ENCODE peak calls at places on chromosomes 3 and 15, in seven cellular contexts. C is epithelial cell of proximal tubule, T is upper lobe of right lung, Z is mesothelial cell of epicardium, F is hepatocyte, I is foreskin fibroblast, J is pancreas. Q is an unnamed sample.

GRCh38 chr3:185959609-185960517 is 22.0 kb upstream of the TRA2B start:
- DNase-seq in C (no peak), T (no peak), Z (no peak), F (no peak), I (peak), J (no peak), Q (no peak)

GRCh38 chr3:138477120-138477519 is 42.7 kb downstream of the ESYT3 start:
- DNase-seq in C (no peak), T (peak), Z (no peak), F (no peak), I (no peak), J (no peak), Q (no peak)

GRCh38 chr3:68972358-68972979 is 40.1 kb upstream of the TAFA4 start:
- DNase-seq in C (no peak), T (no peak), Z (no peak), F (peak), I (peak), J (no peak), Q (no peak)

GRCh38 chr3:2765002-2765579 is 345.1 kb downstream of the IL5RA start:
- DNase-seq in C (peak), T (no peak), Z (no peak), F (peak), I (no peak), J (no peak), Q (no peak)

GRCh38 chr3:131277836-131278497 is 103.6 kb upstream of the NUDT16 start:
- DNase-seq in C (peak), T (no peak), Z (no peak), F (no peak), I (peak), J (no peak), Q (no peak)

GRCh38 chr3:168341965-168342719 is 246.4 kb upstream of the GOLIM4 start:
- DNase-seq in C (no peak), T (no peak), Z (no peak), F (peak), I (no peak), J (no peak), Q (no peak)

GRCh38 chr3:61637088-61638051 is 76.0 kb downstream of the PTPRG start:
- DNase-seq in C (no peak), T (no peak), Z (no peak), F (peak), I (no peak), J (no peak), Q (no peak)

GRCh38 chr3:197912770-197913476 is 37.1 kb upstream of the RPL35A start:
- DNase-seq in C (no peak), T (no peak), Z (no peak), F (no peak), I (no peak), J (no peak), Q (no peak)

GRCh38 chr15:34039506-34040123 is 611 bp upstream of the AVEN start:
- DNase-seq in C (no peak), T (no peak), Z (no peak), F (no peak), I (no peak), J (no peak), Q (no peak)

GRCh38 chr3:21356402-21356801 is 394.6 kb downstream of the ZNF385D start:
- DNase-seq in C (no peak), T (no peak), Z (no peak), F (no peak), I (peak), J (no peak), Q (no peak)

DNA sequence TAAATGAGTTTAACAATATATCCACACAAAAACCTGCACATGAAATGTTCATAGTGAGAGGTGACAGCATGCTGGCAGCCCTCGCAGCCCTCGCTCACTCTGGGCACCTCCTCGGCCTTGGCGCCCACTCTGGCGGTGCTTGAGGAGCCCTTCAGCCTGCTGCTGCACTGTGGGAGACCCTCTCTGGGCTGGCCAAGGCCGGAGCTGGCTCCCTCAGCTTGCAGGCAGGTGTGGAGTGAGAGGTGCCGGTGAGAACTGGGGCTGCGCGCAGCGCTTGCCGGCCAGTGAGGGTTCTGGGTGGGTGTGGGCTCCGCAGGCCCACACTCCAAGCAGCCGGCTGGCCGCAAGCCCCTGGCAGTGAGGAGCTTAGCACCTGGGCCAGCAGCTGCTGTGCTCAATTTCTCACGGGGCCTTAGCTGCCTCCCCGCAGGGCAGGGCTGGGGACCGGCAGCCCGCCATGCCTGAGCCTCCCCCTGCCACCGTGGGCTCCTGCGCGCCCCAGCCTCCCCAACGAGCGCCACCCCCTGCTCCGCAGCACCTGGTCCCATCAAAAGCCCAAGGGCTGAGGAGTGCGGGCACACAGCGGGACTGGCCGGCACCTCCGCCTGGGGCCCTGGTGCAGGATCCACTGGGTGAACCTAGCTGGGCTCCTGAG is 3.4 kb downstream of the CCDC13 start:
- DNase-seq in C (no peak), T (no peak), Z (no peak), F (no peak), I (no peak), J (peak), Q (no peak)
- TF ChIP-seq CTCF in C (no peak), T (no peak), Z (no peak), F (no peak), I (no peak), J (no peak), Q (no peak)

DNA sequence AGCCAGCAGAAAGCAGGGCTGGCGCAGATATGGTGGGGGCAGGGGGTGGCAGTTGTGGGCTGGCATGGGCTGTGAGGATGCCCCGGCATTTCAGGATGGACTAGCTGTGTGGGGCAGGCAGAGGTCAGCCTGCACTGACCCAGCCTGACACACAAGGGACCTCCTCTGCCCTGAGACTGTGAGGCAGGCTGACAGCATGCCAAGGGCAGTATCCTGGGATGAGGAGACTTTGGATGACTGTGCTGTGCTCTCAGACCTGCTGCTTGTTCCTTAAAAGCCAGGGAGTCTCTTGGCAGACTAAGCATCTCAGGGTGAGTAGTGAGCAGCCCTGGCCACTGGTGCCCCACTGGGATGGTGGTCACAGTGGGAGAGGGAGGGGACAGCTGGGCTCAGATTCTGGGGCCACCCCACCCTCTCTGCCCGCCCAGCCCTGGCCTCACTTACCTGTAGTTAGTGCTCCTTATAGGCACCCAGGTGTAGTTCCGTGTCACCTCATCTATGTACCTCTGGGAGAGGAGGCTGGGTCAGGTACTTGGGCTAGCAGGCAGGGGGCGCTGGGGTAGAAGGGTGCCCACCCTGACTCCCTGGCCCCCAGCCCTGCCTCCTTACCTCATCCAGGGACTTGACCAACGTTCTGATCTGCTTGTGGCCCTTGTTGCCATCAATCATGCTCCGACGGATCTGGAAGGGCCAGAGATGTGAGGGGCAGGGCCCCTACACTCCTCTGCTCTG is 16.0 kb upstream of the TMEM115 start:
- DNase-seq in C (no peak), T (no peak), Z (no peak), F (no peak), I (no peak), J (no peak), Q (no peak)
- TF ChIP-seq CTCF in C (no peak), T (no peak), Z (no peak), F (peak), I (no peak), J (no peak), Q (no peak)

GRCh38 chr3:64111872-64112271 is 88.6 kb upstream of the PSMD6 start:
- DNase-seq in C (no peak), T (no peak), Z (no peak), F (no peak), I (no peak), J (no peak), Q (no peak)
- TF ChIP-seq CTCF in C (peak), T (no peak), Z (no peak), F (no peak), I (no peak), J (no peak), Q (no peak)

DNA sequence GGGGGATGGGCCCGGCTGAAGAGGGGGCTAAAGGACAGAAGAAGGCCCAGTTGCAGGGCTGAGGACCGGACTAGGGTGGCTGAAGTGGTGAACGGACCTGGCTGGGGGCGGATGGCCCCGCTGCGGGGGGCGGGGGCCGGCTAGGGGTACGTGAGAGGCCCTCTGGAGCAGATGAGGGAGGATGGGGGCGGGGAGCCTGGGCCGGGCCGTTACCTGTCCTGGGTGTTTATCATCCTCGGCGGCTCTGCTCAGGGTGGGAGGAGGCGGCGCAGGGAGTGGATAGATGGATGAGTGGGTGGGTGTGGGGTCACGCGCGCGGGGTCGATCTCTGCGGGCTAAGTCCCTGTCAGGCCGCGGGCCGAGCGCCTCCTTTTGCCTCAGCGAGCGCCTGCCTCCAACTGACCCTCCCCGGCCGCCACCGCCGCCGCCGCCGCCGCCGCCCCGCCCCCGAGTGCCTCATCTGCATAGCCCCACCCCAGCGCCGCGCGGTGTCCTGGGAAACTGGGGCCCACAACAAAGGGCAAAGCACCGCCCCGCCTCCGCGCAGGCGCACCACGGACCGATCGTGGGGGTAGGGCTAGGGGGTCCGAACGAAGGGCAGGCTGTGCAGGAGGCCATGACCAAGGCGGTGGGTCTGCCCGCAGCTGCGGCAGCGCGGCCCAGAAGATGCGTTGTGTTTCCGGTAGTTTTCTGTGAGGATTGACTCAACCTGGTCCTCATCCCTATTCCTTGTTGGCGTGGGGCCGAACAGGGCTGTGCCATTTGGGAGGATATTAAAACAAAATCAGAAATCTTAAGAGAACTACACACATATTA is 72.4 kb downstream of the RBPMS2 start:
- DNase-seq in C (no peak), T (peak), Z (peak), F (peak), I (peak), J (peak), Q (peak)
- TF ChIP-seq CTCF in C (no peak), T (no peak), Z (no peak), F (no peak), I (no peak), J (no peak), Q (no peak)

GRCh38 chr3:28700728-28701127 is 352.1 kb upstream of the AZI2 start:
- DNase-seq in C (no peak), T (no peak), Z (no peak), F (no peak), I (no peak), J (no peak), Q (no peak)
- TF ChIP-seq CTCF in C (no peak), T (no peak), Z (no peak), F (no peak), I (no peak), J (no peak), Q (no peak)

DNA sequence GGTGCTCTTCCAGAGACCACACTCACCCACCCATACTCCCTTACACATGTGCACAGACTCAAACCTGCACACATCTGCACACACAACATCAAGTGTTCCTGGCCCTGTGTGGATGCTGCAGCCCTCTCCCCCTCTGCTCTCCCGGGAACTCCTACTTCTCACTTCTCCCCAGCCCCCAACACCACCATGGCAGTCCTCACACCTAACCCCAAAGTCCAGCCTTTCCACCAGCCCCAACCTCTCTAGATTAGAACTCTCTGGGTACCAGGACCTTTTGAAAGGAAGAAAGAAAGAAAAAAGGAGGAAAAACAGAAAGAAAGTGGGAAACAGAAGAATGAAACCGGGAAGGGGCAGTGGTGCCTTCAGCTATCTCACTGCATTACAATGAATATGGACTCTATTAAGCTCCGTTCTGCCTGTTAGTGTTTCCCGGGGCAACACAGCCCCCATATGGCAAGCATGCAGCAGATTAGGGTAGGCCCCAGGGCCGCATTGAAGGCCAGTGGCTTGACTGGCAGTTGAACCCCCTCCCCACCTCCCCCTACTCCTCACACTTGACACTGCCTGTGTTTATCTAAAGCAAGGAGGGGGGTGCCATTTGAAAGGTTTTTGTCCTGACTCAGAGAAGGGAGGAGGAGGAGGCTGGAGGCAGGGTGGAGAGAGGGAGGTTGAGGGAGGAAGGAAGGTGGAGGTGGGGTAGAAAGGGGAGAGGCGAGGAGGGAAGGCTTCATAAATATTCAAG is 30.1 kb downstream of the BOC start:
- DNase-seq in C (no peak), T (no peak), Z (no peak), F (peak), I (no peak), J (no peak), Q (no peak)
- TF ChIP-seq CTCF in C (no peak), T (no peak), Z (no peak), F (no peak), I (no peak), J (no peak), Q (no peak)

DNA sequence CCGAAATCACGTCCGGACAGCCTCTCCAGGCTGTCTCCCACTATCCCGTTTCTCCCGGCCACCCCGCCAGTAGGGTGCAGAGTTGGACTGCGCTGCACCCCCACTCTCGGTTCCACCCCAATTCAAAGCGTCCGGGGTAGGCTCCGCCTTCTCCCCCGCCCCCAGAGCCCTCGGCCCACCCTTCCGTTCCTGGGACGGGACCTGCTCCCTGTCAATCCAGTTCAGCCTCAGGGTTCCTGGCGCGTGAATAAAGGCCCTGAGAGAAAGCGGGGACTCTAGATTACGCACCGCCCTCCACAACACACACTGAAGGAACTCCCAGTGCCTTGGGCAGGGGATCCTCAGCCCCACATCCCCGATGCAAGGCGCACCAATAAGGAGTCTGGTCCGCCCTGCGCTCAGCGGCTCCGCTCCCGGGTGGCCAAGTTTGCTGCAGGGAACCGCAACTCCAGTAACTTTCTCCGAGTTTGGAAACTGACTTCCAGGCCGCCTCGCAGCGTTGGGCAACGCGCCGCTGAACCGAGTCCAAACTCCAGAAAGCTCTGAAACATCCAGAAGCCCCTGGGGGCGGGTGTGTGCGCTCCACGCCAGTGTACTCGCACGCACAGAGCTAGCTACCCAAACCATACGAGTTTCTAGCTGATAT is 1.9 kb downstream of the ADAMTS9 start:
- DNase-seq in C (no peak), T (peak), Z (peak), F (peak), I (peak), J (peak), Q (no peak)
- TF ChIP-seq CTCF in C (peak), T (peak), Z (no peak), F (peak), I (peak), J (no peak), Q (no peak)

GRCh38 chr3:38616658-38617057 is 32.8 kb downstream of the SCN5A start:
- DNase-seq in C (no peak), T (no peak), Z (no peak), F (no peak), I (no peak), J (no peak), Q (no peak)

GRCh38 chr3:38614091-38614490 is 35.4 kb downstream of the SCN5A start:
- DNase-seq in C (no peak), T (peak), Z (no peak), F (no peak), I (no peak), J (no peak), Q (no peak)

GRCh38 chr3:38616111-38616510 is 33.4 kb downstream of the SCN5A start:
- DNase-seq in C (no peak), T (peak), Z (no peak), F (no peak), I (no peak), J (no peak), Q (no peak)

GRCh38 chr3:38613426-38613825 is 36.1 kb downstream of the SCN5A start:
- DNase-seq in C (no peak), T (peak), Z (no peak), F (no peak), I (no peak), J (no peak), Q (no peak)

DNA sequence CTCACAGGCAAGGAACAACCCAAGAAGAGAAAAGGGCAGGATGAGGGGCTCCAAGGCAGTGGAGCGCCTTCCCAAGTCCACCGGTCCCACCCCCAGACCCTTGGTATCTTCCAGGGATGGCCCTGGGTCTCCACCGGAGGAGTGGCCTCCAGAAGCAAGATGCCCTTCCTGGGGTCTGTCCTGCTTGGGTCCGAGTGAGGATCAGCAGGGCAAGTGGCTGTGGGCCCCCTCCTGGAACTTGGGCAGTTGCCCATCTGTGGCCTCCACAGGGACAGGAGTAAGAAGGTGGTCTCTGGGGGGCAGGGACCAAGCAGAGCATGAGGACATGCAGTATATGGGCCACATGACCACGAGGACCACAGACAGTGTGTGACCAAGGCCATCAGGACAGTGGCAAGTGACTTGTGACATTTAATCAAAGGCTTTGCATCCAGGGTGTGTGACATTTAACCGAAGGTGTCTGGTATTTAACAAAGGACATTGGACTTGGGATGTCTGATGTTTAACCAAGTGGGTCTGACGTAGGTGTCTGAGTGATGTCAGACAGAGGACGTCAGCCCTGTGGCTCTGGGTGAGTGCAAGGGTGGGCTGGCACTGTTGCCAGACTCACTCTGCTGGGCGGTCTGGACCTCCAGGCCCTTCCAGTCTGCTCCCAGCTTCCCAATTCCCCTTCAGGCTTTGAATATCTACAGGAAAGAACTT is 34.7 kb downstream of the SCN5A start:
- DNase-seq in C (no peak), T (peak), Z (no peak), F (no peak), I (no peak), J (no peak), Q (no peak)
- TF ChIP-seq CTCF in C (no peak), T (no peak), Z (no peak), F (no peak), I (no peak), J (no peak), Q (no peak)

GRCh38 chr15:96225642-96226259 is 104.7 kb upstream of the NR2F2 start:
- DNase-seq in C (peak), T (no peak), Z (no peak), F (no peak), I (no peak), J (no peak), Q (no peak)

GRCh38 chr15:96234109-96234892 is 96.2 kb upstream of the NR2F2 start:
- DNase-seq in C (no peak), T (no peak), Z (no peak), F (no peak), I (peak), J (peak), Q (no peak)

GRCh38 chr15:96232335-96232734 is 98.2 kb upstream of the NR2F2 start:
- DNase-seq in C (no peak), T (no peak), Z (no peak), F (no peak), I (no peak), J (no peak), Q (no peak)

DNA sequence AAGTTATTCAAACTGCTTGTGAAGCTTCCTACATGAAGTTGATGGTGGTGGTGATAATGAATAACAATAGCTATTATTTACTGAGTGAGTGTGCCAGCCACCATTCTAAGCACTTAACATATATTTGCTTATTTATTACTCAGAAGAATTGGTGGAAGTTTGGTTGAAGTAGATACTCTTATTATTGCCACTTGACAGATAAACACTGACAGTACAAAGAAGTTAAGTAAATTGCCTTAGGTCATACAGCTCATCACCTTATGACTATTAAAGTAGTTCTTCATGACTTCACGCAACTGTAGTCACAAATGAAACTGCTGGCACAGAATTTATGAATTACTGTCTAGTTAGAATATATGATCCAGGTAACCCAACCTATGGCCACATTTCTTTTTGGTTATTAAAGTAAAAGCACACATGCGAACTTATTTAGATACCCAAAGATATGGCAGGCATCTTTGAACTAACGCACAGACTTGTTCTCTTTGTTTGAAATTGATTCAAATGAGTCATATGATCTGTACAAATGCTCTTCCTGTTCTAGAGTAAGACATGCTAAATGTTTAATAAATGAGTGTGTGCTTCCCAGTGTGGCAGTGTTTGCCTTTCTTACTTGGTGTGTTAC is 99.8 kb upstream of the NR2F2 start:
- DNase-seq in C (no peak), T (no peak), Z (no peak), F (no peak), I (peak), J (no peak), Q (no peak)
- TF ChIP-seq CTCF in C (no peak), T (no peak), Z (no peak), F (no peak), I (no peak), J (no peak), Q (no peak)